ENCODE peak calls at places on chromosomes 16 and 17, in five cellular contexts. One of them, this sample, is unnamed.

GRCh38 chr17:39925282-39926134 is 1.9 kb downstream of the ORMDL3 start:
- DNase-seq in activated T-helper 9 cell treated with anti-CD3 and anti-CD28 coated beads, Interleukin-2, amount 50 U/mL, for 16 hours: no peak
- DNase-seq in NCI-H1105: no peak
- DNase-seq in ELR: no peak
- DNase-seq in CD8-positive, alpha-beta T cell: no peak
- DNase-seq in this sample: no peak

GRCh38 chr16:49910761-49911160 is 54.8 kb upstream of the ZNF423 start:
- DNase-seq in activated T-helper 9 cell treated with anti-CD3 and anti-CD28 coated beads, Interleukin-2, amount 50 U/mL, for 16 hours: no peak
- DNase-seq in NCI-H1105: no peak
- DNase-seq in ELR: no peak
- DNase-seq in CD8-positive, alpha-beta T cell: no peak
- DNase-seq in this sample: no peak

GRCh38 chr16:2043296-2043979 is 4.2 kb downstream of the NTHL1 start:
- DNase-seq in activated T-helper 9 cell treated with anti-CD3 and anti-CD28 coated beads, Interleukin-2, amount 50 U/mL, for 16 hours: no peak
- DNase-seq in NCI-H1105: no peak
- DNase-seq in ELR: no peak
- DNase-seq in CD8-positive, alpha-beta T cell: no peak
- DNase-seq in this sample: no peak

GRCh38 chr16:12833939-12834338 is 30.3 kb upstream of the CPPED1 start:
- DNase-seq in activated T-helper 9 cell treated with anti-CD3 and anti-CD28 coated beads, Interleukin-2, amount 50 U/mL, for 16 hours: no peak
- DNase-seq in NCI-H1105: no peak
- DNase-seq in ELR: peak; percentile 20
- DNase-seq in CD8-positive, alpha-beta T cell: no peak
- DNase-seq in this sample: no peak

GRCh38 chr16:50025544-50025931 is 513 bp downstream of the CNEP1R1 start:
- DNase-seq in activated T-helper 9 cell treated with anti-CD3 and anti-CD28 coated beads, Interleukin-2, amount 50 U/mL, for 16 hours: no peak
- DNase-seq in NCI-H1105: peak; percentile 39
- DNase-seq in ELR: peak; percentile 39
- DNase-seq in CD8-positive, alpha-beta T cell: peak; percentile 22
- DNase-seq in this sample: no peak

GRCh38 chr17:42101513-42102292 is 3.4 kb upstream of the ZNF385C start:
- DNase-seq in activated T-helper 9 cell treated with anti-CD3 and anti-CD28 coated beads, Interleukin-2, amount 50 U/mL, for 16 hours: peak; percentile 46
- DNase-seq in NCI-H1105: no peak
- DNase-seq in ELR: peak; percentile 77
- DNase-seq in CD8-positive, alpha-beta T cell: peak; percentile 67
- DNase-seq in this sample: peak; percentile 74

GRCh38 chr17:35161281-35161761 is 13.7 kb downstream of the UNC45B start:
- DNase-seq in activated T-helper 9 cell treated with anti-CD3 and anti-CD28 coated beads, Interleukin-2, amount 50 U/mL, for 16 hours: no peak
- DNase-seq in NCI-H1105: no peak
- DNase-seq in ELR: no peak
- DNase-seq in CD8-positive, alpha-beta T cell: peak; percentile 42
- DNase-seq in this sample: no peak

GRCh38 chr16:75062944-75063444 is 53.6 kb downstream of the LDHD start:
- DNase-seq in activated T-helper 9 cell treated with anti-CD3 and anti-CD28 coated beads, Interleukin-2, amount 50 U/mL, for 16 hours: no peak
- DNase-seq in NCI-H1105: no peak
- DNase-seq in ELR: no peak
- DNase-seq in CD8-positive, alpha-beta T cell: no peak
- DNase-seq in this sample: no peak

GRCh38 chr17:35698800-35699199 is 32.6 kb upstream of the RASL10B start:
- DNase-seq in activated T-helper 9 cell treated with anti-CD3 and anti-CD28 coated beads, Interleukin-2, amount 50 U/mL, for 16 hours: no peak
- DNase-seq in NCI-H1105: no peak
- DNase-seq in ELR: no peak
- DNase-seq in CD8-positive, alpha-beta T cell: no peak
- DNase-seq in this sample: no peak

GRCh38 chr16:73048292-73049050 is 543 bp upstream of the ZFHX3 start:
- DNase-seq in activated T-helper 9 cell treated with anti-CD3 and anti-CD28 coated beads, Interleukin-2, amount 50 U/mL, for 16 hours: no peak
- DNase-seq in NCI-H1105: no peak
- DNase-seq in ELR: peak; percentile 54
- DNase-seq in CD8-positive, alpha-beta T cell: no peak
- DNase-seq in this sample: peak; percentile 78

GRCh38 chr17:57350266-57350665 is 93.9 kb downstream of the MSI2 start:
- DNase-seq in activated T-helper 9 cell treated with anti-CD3 and anti-CD28 coated beads, Interleukin-2, amount 50 U/mL, for 16 hours: no peak
- DNase-seq in NCI-H1105: no peak
- DNase-seq in ELR: no peak
- DNase-seq in CD8-positive, alpha-beta T cell: no peak
- DNase-seq in this sample: peak; percentile 33

GRCh38 chr17:8753976-8754440 is 4.3 kb downstream of the SPDYE4 start:
- DNase-seq in activated T-helper 9 cell treated with anti-CD3 and anti-CD28 coated beads, Interleukin-2, amount 50 U/mL, for 16 hours: no peak
- DNase-seq in NCI-H1105: peak; percentile 33
- DNase-seq in ELR: peak; percentile 47
- DNase-seq in CD8-positive, alpha-beta T cell: no peak
- DNase-seq in this sample: no peak

GRCh38 chr16:69130461-69130860 is 1.9 kb downstream of the CHTF8 start:
- DNase-seq in activated T-helper 9 cell treated with anti-CD3 and anti-CD28 coated beads, Interleukin-2, amount 50 U/mL, for 16 hours: no peak
- DNase-seq in NCI-H1105: no peak
- DNase-seq in ELR: no peak
- DNase-seq in CD8-positive, alpha-beta T cell: no peak
- DNase-seq in this sample: no peak

GRCh38 chr17:63232565-63233310 is 213.4 kb downstream of the CYB561 start:
- DNase-seq in activated T-helper 9 cell treated with anti-CD3 and anti-CD28 coated beads, Interleukin-2, amount 50 U/mL, for 16 hours: no peak
- DNase-seq in NCI-H1105: no peak
- DNase-seq in ELR: no peak
- DNase-seq in CD8-positive, alpha-beta T cell: no peak
- DNase-seq in this sample: no peak

GRCh38 chr16:53515259-53515658 is 12.2 kb upstream of the AKTIP start:
- DNase-seq in activated T-helper 9 cell treated with anti-CD3 and anti-CD28 coated beads, Interleukin-2, amount 50 U/mL, for 16 hours: no peak
- DNase-seq in NCI-H1105: no peak
- DNase-seq in ELR: peak; percentile 77
- DNase-seq in CD8-positive, alpha-beta T cell: no peak
- DNase-seq in this sample: no peak

GRCh38 chr17:40095944-40096791 is 4.2 kb downstream of the NR1D1 start:
- DNase-seq in activated T-helper 9 cell treated with anti-CD3 and anti-CD28 coated beads, Interleukin-2, amount 50 U/mL, for 16 hours: peak; percentile 66
- DNase-seq in NCI-H1105: no peak
- DNase-seq in ELR: no peak
- DNase-seq in CD8-positive, alpha-beta T cell: peak; percentile 81
- DNase-seq in this sample: no peak

GRCh38 chr16:57134982-57135381 is 42.6 kb downstream of the CPNE2 start:
- DNase-seq in activated T-helper 9 cell treated with anti-CD3 and anti-CD28 coated beads, Interleukin-2, amount 50 U/mL, for 16 hours: no peak
- DNase-seq in NCI-H1105: no peak
- DNase-seq in ELR: no peak
- DNase-seq in CD8-positive, alpha-beta T cell: peak; percentile 48
- DNase-seq in this sample: no peak

This sample was measured in left ventricle myocardium inferior.